ENCODE peak calls at places on chromosomes 13 and 19, in nine cellular contexts. One of them, this sample, is unnamed.

GRCh38 chr19:13031917-13032623 is 36.8 kb downstream of the NFIX start:
- DNase-seq in ascending aorta: no peak
- DNase-seq in pancreas: no peak
- DNase-seq in cardiac muscle cell: no peak
- DNase-seq in left ventricle myocardium inferior: no peak
- DNase-seq in heart left ventricle: no peak
- DNase-seq in ovary: no peak
- DNase-seq in hepatocyte: no peak
- DNase-seq in psoas muscle: peak; percentile 60
- DNase-seq in this sample: no peak

GRCh38 chr19:18789883-18790565 is 1.1 kb downstream of the COMP start:
- DNase-seq in pancreas: no peak
- DNase-seq in cardiac muscle cell: peak; percentile 32
- DNase-seq in hepatocyte: peak; percentile 57
- DNase-seq in ovary: no peak
- DNase-seq in heart left ventricle: no peak
- DNase-seq in left ventricle myocardium inferior: no peak
- DNase-seq in psoas muscle: peak; percentile 64
- DNase-seq in ascending aorta: no peak
- DNase-seq in this sample: no peak

GRCh38 chr13:96091164-96091931 is 1.4 kb downstream of the HS6ST3 start:
- DNase-seq in ovary: peak; percentile 34
- DNase-seq in heart left ventricle: no peak
- DNase-seq in ascending aorta: no peak
- DNase-seq in pancreas: peak; percentile 32
- DNase-seq in psoas muscle: peak; percentile 13
- DNase-seq in cardiac muscle cell: peak; percentile 17
- DNase-seq in left ventricle myocardium inferior: peak; percentile 14
- DNase-seq in hepatocyte: peak; percentile 14
- DNase-seq in this sample: no peak

GRCh38 chr13:31947506-31947905 is 84.1 kb upstream of the FRY start:
- DNase-seq in left ventricle myocardium inferior: no peak
- DNase-seq in ovary: no peak
- DNase-seq in hepatocyte: no peak
- DNase-seq in pancreas: no peak
- DNase-seq in psoas muscle: no peak
- DNase-seq in heart left ventricle: no peak
- DNase-seq in ascending aorta: no peak
- DNase-seq in cardiac muscle cell: peak; percentile 17
- DNase-seq in this sample: no peak

GRCh38 chr13:40220299-40220935 is 446.0 kb downstream of the FOXO1 start:
- DNase-seq in ascending aorta: no peak
- DNase-seq in ovary: no peak
- DNase-seq in cardiac muscle cell: no peak
- DNase-seq in pancreas: no peak
- DNase-seq in psoas muscle: no peak
- DNase-seq in hepatocyte: no peak
- DNase-seq in left ventricle myocardium inferior: no peak
- DNase-seq in heart left ventricle: no peak
- DNase-seq in this sample: no peak

GRCh38 chr13:111187879-111188643 is 73.0 kb downstream of the ARHGEF7 start:
- DNase-seq in pancreas: no peak
- DNase-seq in hepatocyte: peak; percentile 58
- DNase-seq in ovary: no peak
- DNase-seq in ascending aorta: no peak
- DNase-seq in left ventricle myocardium inferior: no peak
- DNase-seq in cardiac muscle cell: peak; percentile 47
- DNase-seq in heart left ventricle: no peak
- DNase-seq in psoas muscle: no peak
- DNase-seq in this sample: peak; percentile 37

GRCh38 chr19:7516281-7516862 is 469 bp downstream of the ZNF358 start:
- DNase-seq in psoas muscle: no peak
- DNase-seq in left ventricle myocardium inferior: no peak
- DNase-seq in heart left ventricle: peak; percentile 26
- DNase-seq in cardiac muscle cell: peak; percentile 43
- DNase-seq in hepatocyte: peak; percentile 31
- DNase-seq in ascending aorta: no peak
- DNase-seq in ovary: peak; percentile 61
- DNase-seq in pancreas: no peak
- DNase-seq in this sample: no peak

GRCh38 chr19:46218160-46218559 is 11.4 kb upstream of the IGFL1 start:
- DNase-seq in cardiac muscle cell: peak; percentile 84
- DNase-seq in heart left ventricle: no peak
- DNase-seq in ascending aorta: no peak
- DNase-seq in hepatocyte: peak; percentile 68
- DNase-seq in psoas muscle: no peak
- DNase-seq in ovary: peak; percentile 59
- DNase-seq in pancreas: no peak
- DNase-seq in left ventricle myocardium inferior: no peak
- DNase-seq in this sample: no peak

GRCh38 chr13:102374233-102374632 is 27.6 kb downstream of the FGF14 start:
- DNase-seq in cardiac muscle cell: no peak
- DNase-seq in heart left ventricle: no peak
- DNase-seq in ascending aorta: no peak
- DNase-seq in left ventricle myocardium inferior: no peak
- DNase-seq in psoas muscle: no peak
- DNase-seq in pancreas: no peak
- DNase-seq in ovary: no peak
- DNase-seq in hepatocyte: no peak
- DNase-seq in this sample: no peak

GRCh38 chr13:102374726-102375125 is 27.1 kb downstream of the FGF14 start:
- DNase-seq in heart left ventricle: no peak
- DNase-seq in ascending aorta: no peak
- DNase-seq in ovary: no peak
- DNase-seq in left ventricle myocardium inferior: no peak
- DNase-seq in cardiac muscle cell: no peak
- DNase-seq in pancreas: no peak
- DNase-seq in psoas muscle: no peak
- DNase-seq in hepatocyte: no peak
- DNase-seq in this sample: no peak

GRCh38 chr13:102367836-102368235 is 34.0 kb downstream of the FGF14 start:
- DNase-seq in ascending aorta: no peak
- DNase-seq in cardiac muscle cell: no peak
- DNase-seq in ovary: no peak
- DNase-seq in heart left ventricle: no peak
- DNase-seq in left ventricle myocardium inferior: no peak
- DNase-seq in hepatocyte: no peak
- DNase-seq in psoas muscle: no peak
- DNase-seq in pancreas: no peak
- DNase-seq in this sample: no peak

GRCh38 chr13:102373221-102373620 is 28.6 kb downstream of the FGF14 start:
- DNase-seq in ovary: no peak
- DNase-seq in pancreas: no peak
- DNase-seq in heart left ventricle: no peak
- DNase-seq in cardiac muscle cell: no peak
- DNase-seq in psoas muscle: no peak
- DNase-seq in ascending aorta: no peak
- DNase-seq in left ventricle myocardium inferior: no peak
- DNase-seq in hepatocyte: no peak
- DNase-seq in this sample: no peak

GRCh38 chr13:102369303-102369702 is 32.5 kb downstream of the FGF14 start:
- DNase-seq in ascending aorta: no peak
- DNase-seq in hepatocyte: no peak
- DNase-seq in cardiac muscle cell: no peak
- DNase-seq in pancreas: no peak
- DNase-seq in psoas muscle: no peak
- DNase-seq in heart left ventricle: no peak
- DNase-seq in left ventricle myocardium inferior: no peak
- DNase-seq in ovary: no peak
- DNase-seq in this sample: no peak
- H3K4me1 ChIP-seq in ascending aorta: no peaks in the 10 kb centered on the region
- H3K4me1 ChIP-seq in hepatocyte: no peaks in the 10 kb centered on the region
- H3K4me1 ChIP-seq in cardiac muscle cell: no peaks in the 10 kb centered on the region
- H3K4me1 ChIP-seq in pancreas: no peaks in the 10 kb centered on the region
- H3K4me1 ChIP-seq in psoas muscle: no peaks in the 10 kb centered on the region
- H3K4me1 ChIP-seq in heart left ventricle: no peaks in the 10 kb centered on the region
- H3K4me1 ChIP-seq in left ventricle myocardium inferior: no peaks in the 10 kb centered on the region
- H3K4me1 ChIP-seq in ovary: no peaks in the 10 kb centered on the region
- H3K4me1 ChIP-seq in this sample: no peaks in the 10 kb centered on the region

DNA sequence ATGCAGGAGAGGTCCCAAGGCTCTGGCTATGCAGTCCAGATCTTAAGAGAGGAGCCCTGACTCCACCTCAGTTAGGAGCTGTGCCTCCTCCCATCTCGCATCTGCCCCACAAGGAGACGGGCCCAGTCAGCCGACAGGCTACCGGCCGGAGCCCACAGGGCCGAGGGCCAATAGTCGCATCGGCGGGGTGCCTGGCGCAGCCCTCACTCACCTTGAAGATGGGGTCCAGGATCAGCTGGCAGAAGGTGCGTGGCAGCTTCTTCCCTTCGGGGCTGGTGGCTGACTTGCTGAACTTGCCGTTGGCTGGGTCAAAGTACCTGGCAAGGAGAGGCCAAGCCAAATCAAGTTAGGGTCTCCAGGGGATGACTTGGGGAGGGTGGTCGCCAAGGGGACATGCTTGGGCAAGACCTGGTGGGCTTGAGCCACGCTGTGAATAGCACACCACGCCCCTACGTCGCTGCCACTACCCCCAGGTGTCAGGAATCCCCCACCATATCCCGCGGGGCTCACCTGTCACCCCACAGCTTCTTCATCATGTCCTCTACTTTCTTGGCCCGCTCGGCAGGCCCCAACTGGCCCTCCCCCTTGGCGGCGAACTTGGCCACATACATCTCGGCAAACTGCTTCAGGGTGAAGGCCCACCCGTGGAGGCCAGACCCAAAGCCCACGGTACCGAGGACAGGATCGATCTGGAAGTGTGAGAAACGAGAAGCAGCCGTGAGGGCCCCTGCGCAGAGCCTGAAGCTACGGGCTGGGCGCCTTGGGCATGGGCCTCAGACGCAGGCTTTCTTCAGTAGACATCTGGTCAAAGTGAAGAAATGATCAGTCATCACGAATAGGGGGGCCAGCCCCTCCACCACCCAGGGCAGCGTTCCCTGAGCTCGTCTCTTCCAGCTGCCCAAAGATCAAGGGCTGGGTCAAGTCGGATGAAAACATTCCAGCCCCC is 3.3 kb downstream of the EEF2 start:
- DNase-seq in psoas muscle: peak; percentile 24
- DNase-seq in cardiac muscle cell: no peak
- DNase-seq in left ventricle myocardium inferior: no peak
- DNase-seq in heart left ventricle: peak; percentile 20
- DNase-seq in pancreas: peak; percentile 18
- DNase-seq in ovary: peak; percentile 42
- DNase-seq in hepatocyte: no peak
- DNase-seq in ascending aorta: no peak
- DNase-seq in this sample: no peak
- H3K36me3 ChIP-seq in psoas muscle: peaks cover 40% of the 10 kb centered on the region
- H3K36me3 ChIP-seq in cardiac muscle cell: peaks cover 69% of the 10 kb centered on the region
- H3K36me3 ChIP-seq in left ventricle myocardium inferior: peaks cover 75% of the 10 kb centered on the region
- H3K36me3 ChIP-seq in heart left ventricle: peaks cover 72% of the 10 kb centered on the region
- H3K36me3 ChIP-seq in pancreas: peaks cover 35% of the 10 kb centered on the region
- H3K36me3 ChIP-seq in ovary: no peaks in the 10 kb centered on the region
- H3K36me3 ChIP-seq in hepatocyte: no peaks in the 10 kb centered on the region
- H3K36me3 ChIP-seq in ascending aorta: peaks cover 74% of the 10 kb centered on the region
- H3K36me3 ChIP-seq in this sample: peaks cover 57% of the 10 kb centered on the region

DNA sequence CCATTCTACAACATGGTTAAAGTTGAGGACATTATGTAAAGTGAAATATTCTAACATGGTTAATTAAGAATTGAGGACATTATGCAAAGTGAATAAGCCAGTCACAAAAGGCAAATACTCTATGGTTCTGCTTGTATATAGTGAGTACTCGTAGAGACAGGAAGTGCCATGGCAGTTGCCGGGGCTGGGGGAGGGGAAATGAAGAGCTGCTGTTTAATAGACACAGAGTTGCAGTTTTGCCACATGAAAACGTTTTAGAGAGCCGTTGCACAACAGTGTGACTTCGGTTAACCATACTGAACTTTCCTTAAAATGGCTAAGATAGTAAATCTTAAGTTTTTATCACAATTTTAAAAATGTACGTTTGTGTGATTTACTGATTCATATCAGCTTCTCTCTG is 176.9 kb downstream of the SHISA2 start:
- DNase-seq in psoas muscle: no peak
- DNase-seq in pancreas: no peak
- DNase-seq in cardiac muscle cell: no peak
- DNase-seq in hepatocyte: no peak
- DNase-seq in ascending aorta: no peak
- DNase-seq in heart left ventricle: no peak
- DNase-seq in left ventricle myocardium inferior: no peak
- DNase-seq in ovary: no peak
- DNase-seq in this sample: peak; percentile 21
- H3K4me1 ChIP-seq in psoas muscle: peaks cover 7% of the 10 kb centered on the region
- H3K4me1 ChIP-seq in pancreas: no peaks in the 10 kb centered on the region
- H3K4me1 ChIP-seq in cardiac muscle cell: peaks cover 10% of the 10 kb centered on the region
- H3K4me1 ChIP-seq in hepatocyte: no peaks in the 10 kb centered on the region
- H3K4me1 ChIP-seq in ascending aorta: no peaks in the 10 kb centered on the region
- H3K4me1 ChIP-seq in heart left ventricle: no peaks in the 10 kb centered on the region
- H3K4me1 ChIP-seq in left ventricle myocardium inferior: peaks cover 6% of the 10 kb centered on the region
- H3K4me1 ChIP-seq in ovary: no peaks in the 10 kb centered on the region
- H3K4me1 ChIP-seq in this sample: no peaks in the 10 kb centered on the region

GRCh38 chr13:29567411-29567810 is 28.1 kb downstream of the SLC7A1 start:
- DNase-seq in hepatocyte: no peak
- DNase-seq in pancreas: no peak
- DNase-seq in cardiac muscle cell: no peak
- DNase-seq in left ventricle myocardium inferior: no peak
- DNase-seq in ascending aorta: no peak
- DNase-seq in ovary: no peak
- DNase-seq in heart left ventricle: no peak
- DNase-seq in psoas muscle: no peak
- DNase-seq in this sample: no peak

GRCh38 chr13:29566864-29567263 is 28.6 kb downstream of the SLC7A1 start:
- DNase-seq in cardiac muscle cell: peak; percentile 8
- DNase-seq in heart left ventricle: no peak
- DNase-seq in pancreas: no peak
- DNase-seq in ovary: no peak
- DNase-seq in left ventricle myocardium inferior: no peak
- DNase-seq in psoas muscle: no peak
- DNase-seq in hepatocyte: no peak
- DNase-seq in ascending aorta: no peak
- DNase-seq in this sample: no peak

GRCh38 chr13:29569253-29570057 is 26.0 kb downstream of the SLC7A1 start:
- DNase-seq in hepatocyte: no peak
- DNase-seq in psoas muscle: no peak
- DNase-seq in heart left ventricle: no peak
- DNase-seq in ovary: no peak
- DNase-seq in left ventricle myocardium inferior: no peak
- DNase-seq in ascending aorta: no peak
- DNase-seq in cardiac muscle cell: no peak
- DNase-seq in pancreas: peak; percentile 70
- DNase-seq in this sample: peak; percentile 45

GRCh38 chr13:29570058-29570654 is 25.3 kb downstream of the SLC7A1 start:
- DNase-seq in heart left ventricle: no peak
- DNase-seq in cardiac muscle cell: no peak
- DNase-seq in psoas muscle: no peak
- DNase-seq in ascending aorta: no peak
- DNase-seq in hepatocyte: no peak
- DNase-seq in pancreas: no peak
- DNase-seq in left ventricle myocardium inferior: no peak
- DNase-seq in ovary: no peak
- DNase-seq in this sample: no peak

DNA sequence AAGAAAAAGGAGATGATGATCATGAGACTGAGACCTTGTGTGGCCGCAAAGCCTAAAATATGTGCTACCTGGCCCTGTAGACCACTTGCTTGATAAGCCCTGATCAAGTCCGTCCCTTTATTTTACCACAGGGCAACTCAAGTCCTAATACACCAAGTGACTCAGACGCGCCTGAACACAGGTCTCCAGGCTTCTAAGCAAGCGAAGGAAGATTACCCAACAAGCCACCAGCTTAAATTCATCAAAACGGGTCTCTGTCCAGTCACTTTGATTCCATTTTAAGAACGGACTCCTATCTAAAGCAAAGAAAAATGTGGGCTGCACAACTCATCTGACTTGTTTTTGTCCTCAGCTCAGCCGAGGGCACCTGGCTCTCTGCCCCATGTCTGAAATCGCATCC is 26.8 kb downstream of the SLC7A1 start:
- DNase-seq in ovary: no peak
- DNase-seq in pancreas: no peak
- DNase-seq in cardiac muscle cell: no peak
- DNase-seq in heart left ventricle: no peak
- DNase-seq in psoas muscle: no peak
- DNase-seq in hepatocyte: no peak
- DNase-seq in ascending aorta: no peak
- DNase-seq in left ventricle myocardium inferior: no peak
- DNase-seq in this sample: no peak
- H3K36me3 ChIP-seq in ovary: no peaks in the 10 kb centered on the region
- H3K36me3 ChIP-seq in pancreas: no peaks in the 10 kb centered on the region
- H3K36me3 ChIP-seq in cardiac muscle cell: no peaks in the 10 kb centered on the region
- H3K36me3 ChIP-seq in heart left ventricle: no peaks in the 10 kb centered on the region
- H3K36me3 ChIP-seq in psoas muscle: no peaks in the 10 kb centered on the region
- H3K36me3 ChIP-seq in hepatocyte: no peaks in the 10 kb centered on the region
- H3K36me3 ChIP-seq in ascending aorta: no peaks in the 10 kb centered on the region
- H3K36me3 ChIP-seq in left ventricle myocardium inferior: no peaks in the 10 kb centered on the region
- H3K36me3 ChIP-seq in this sample: no peaks in the 10 kb centered on the region

This sample was measured in small intestine.